ENCODE peak calls at places on chromosome 15, in nine cellular contexts. B, N, E, L, K, V, R, G and S are unnamed samples.

GRCh38 chr15:40471105-40471777 is 457 bp downstream of the CHST14 start:
- DNase-seq in V (peak; percentile 74), G (peak; percentile 30), K (peak; percentile 42), E (no peak), L (no peak), N (peak; percentile 10), B (peak; percentile 6), R (no peak), S (no peak)

GRCh38 chr15:54481819-54482218 is 503.6 kb downstream of the UNC13C start:
- DNase-seq in L (no peak), R (no peak), B (no peak), G (no peak), V (no peak), N (no peak), E (no peak), K (no peak), S (no peak)

GRCh38 chr15:38613085-38613484 is 48.5 kb upstream of the RASGRP1 start:
- DNase-seq in N (no peak), V (no peak), L (no peak), B (no peak), K (no peak), G (no peak), R (no peak), E (no peak), S (no peak)

GRCh38 chr15:73930790-73931281 is 4.6 kb downstream of the LOXL1 start:
- DNase-seq in K (peak; percentile 82), B (no peak), E (no peak), N (peak; percentile 64), L (peak; percentile 65), V (no peak), G (no peak), R (no peak), S (no peak)

GRCh38 chr15:35728176-35728938 is 182.4 kb upstream of the DPH6 start:
- DNase-seq in R (no peak), K (no peak), N (peak; percentile 13), E (no peak), L (peak; percentile 35), V (no peak), G (no peak), B (peak; percentile 55), S (no peak)

GRCh38 chr15:36883705-36884355 is 216.5 kb downstream of the MEIS2 start:
- DNase-seq in K (peak; percentile 87), G (peak; percentile 94), L (peak; percentile 79), R (peak; percentile 53), E (no peak), V (peak; percentile 97), N (peak; percentile 91), B (peak; percentile 88), S (peak; percentile 89)

GRCh38 chr15:40493089-40493840 is 22.5 kb downstream of the CHST14 start:
- DNase-seq in G (no peak), V (no peak), N (no peak), K (no peak), R (peak; percentile 70), B (peak; percentile 45), E (no peak), L (peak; percentile 49), S (no peak)

GRCh38 chr15:35301088-35301487 is 216.0 kb upstream of the NANOGP8 start:
- DNase-seq in K (no peak), L (no peak), V (no peak), B (no peak), R (no peak), G (no peak), E (no peak), N (no peak), S (no peak)

GRCh38 chr15:65421360-65422215 is 1.2 kb downstream of the IGDCC4 start:
- DNase-seq in G (peak; percentile 97), E (no peak), N (peak; percentile 63), L (peak; percentile 79), R (no peak), K (peak; percentile 65), B (peak; percentile 32), V (peak; percentile 99), S (no peak)

GRCh38 chr15:65221708-65222107 is 10.4 kb upstream of the CILP start:
- DNase-seq in E (no peak), G (no peak), N (no peak), K (no peak), B (no peak), R (no peak), V (no peak), L (no peak), S (no peak)

GRCh38 chr15:77081971-77082370 is 11.1 kb upstream of the TSPAN3 start:
- DNase-seq in E (no peak), N (peak; percentile 60), B (no peak), G (no peak), R (no peak), L (no peak), V (no peak), K (no peak), S (no peak)

GRCh38 chr15:99956820-99957641 is 223.8 kb upstream of the LYSMD4 start:
- DNase-seq in K (no peak), L (no peak), N (no peak), R (no peak), G (no peak), V (no peak), B (no peak), E (no peak), S (peak; percentile 44)

GRCh38 chr15:28004143-28005003 is 94.7 kb downstream of the OCA2 start:
- DNase-seq in N (no peak), B (no peak), V (no peak), L (peak; percentile 2), E (no peak), G (no peak), R (no peak), K (no peak), S (no peak)

GRCh38 chr15:23576034-23576433 is 10.6 kb downstream of the MKRN3 start:
- DNase-seq in K (no peak), V (no peak), B (no peak), N (no peak), L (no peak), E (no peak), G (no peak), R (no peak), S (no peak)

GRCh38 chr15:44719293-44719999 is 8.1 kb downstream of the B2M start:
- DNase-seq in E (peak; percentile 70), L (peak; percentile 8), K (no peak), V (no peak), R (no peak), B (peak; percentile 25), G (no peak), N (peak; percentile 70), S (no peak)

GRCh38 chr15:37793851-37794250 is 140.6 kb upstream of the TMCO5A start:
- DNase-seq in N (no peak), E (no peak), L (no peak), V (peak; percentile 40), R (no peak), B (no peak), K (no peak), G (no peak), S (no peak)

GRCh38 chr15:36912311-36912712 is 188.0 kb downstream of the MEIS2 start:
- DNase-seq in N (peak; percentile 42), G (no peak), E (no peak), K (no peak), L (peak; percentile 51), V (no peak), B (no peak), R (no peak), S (no peak)

GRCh38 chr15:78928616-78929093 is 16.2 kb downstream of the CTSH start:
- DNase-seq in B (no peak), G (no peak), V (no peak), E (no peak), L (no peak), R (no peak), N (no peak), K (no peak), S (no peak)

GRCh38 chr15:31516459-31516858 is 189.8 kb downstream of the KLF13 start:
- DNase-seq in K (no peak), G (no peak), L (no peak), V (no peak), N (no peak), R (no peak), E (no peak), B (no peak), S (no peak)

GRCh38 chr15:80034633-80035032 is 24.8 kb upstream of the ZFAND6 start:
- DNase-seq in R (no peak), N (no peak), L (no peak), G (no peak), B (no peak), K (no peak), V (no peak), E (no peak), S (no peak)

GRCh38 chr15:73697033-73697467 is 12.9 kb downstream of the CD276 start:
- DNase-seq in R (peak; percentile 94), K (peak; percentile 85), N (peak; percentile 95), E (peak; percentile 66), B (peak; percentile 96), V (peak; percentile 38), L (peak; percentile 94), G (no peak), S (peak; percentile 89)

GRCh38 chr15:81338422-81339007 is 14.6 kb upstream of the STARD5 start:
- DNase-seq in B (peak; percentile 93), N (peak; percentile 93), V (no peak), R (peak; percentile 87), E (no peak), G (no peak), K (peak; percentile 64), L (peak; percentile 96), S (peak; percentile 75)

GRCh38 chr15:86961669-86962068 is 882.0 kb downstream of the AGBL1 start:
- DNase-seq in E (no peak), R (no peak), G (no peak), L (no peak), K (no peak), V (no peak), B (no peak), N (no peak), S (no peak)
- H3K9me3 ChIP-seq in E (no peaks in the 10 kb centered on the region), R (no peaks in the 10 kb centered on the region), G (no peaks in the 10 kb centered on the region), L (no peaks in the 10 kb centered on the region), K (no peaks in the 10 kb centered on the region), V (no peaks in the 10 kb centered on the region), B (no peaks in the 10 kb centered on the region), N (no peaks in the 10 kb centered on the region), S (no peaks in the 10 kb centered on the region)

DNA sequence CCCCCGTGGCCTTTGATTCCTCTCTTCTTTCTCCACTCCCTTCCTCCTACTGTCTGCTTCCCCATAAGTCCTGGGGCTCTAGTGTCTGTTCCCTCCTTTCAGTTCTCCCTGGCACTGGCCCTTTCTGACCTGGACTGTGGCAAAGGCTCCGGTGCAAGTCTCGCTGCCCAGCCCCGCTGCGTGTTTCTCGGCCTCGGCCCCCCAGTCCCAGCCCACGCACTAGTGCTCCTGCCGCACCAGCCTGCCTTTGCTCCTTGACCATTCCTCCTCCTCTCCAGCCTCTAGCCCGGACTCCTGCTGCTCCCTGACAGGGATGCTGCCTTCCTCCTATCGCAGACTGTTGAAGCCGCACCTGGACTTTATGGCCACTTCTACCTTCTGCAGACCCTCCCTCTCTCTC is 2.1 kb downstream of the TM6SF1 start:
- DNase-seq in L (no peak), N (no peak), R (no peak), E (no peak), V (no peak), B (no peak), G (no peak), K (no peak), S (no peak)
- H3K4me3 ChIP-seq in L (no peak overlapping the region), N (no peak overlapping the region), R (no peak overlapping the region), E (no peak overlapping the region), V (no peak overlapping the region), B (no peak overlapping the region), G (no peak overlapping the region), K (no peak overlapping the region), S (no peak overlapping the region)

GRCh38 chr15:49876401-49877038 is 242.5 kb downstream of the ATP8B4 start:
- DNase-seq in K (no peak), R (peak; percentile 38), L (no peak), G (no peak), B (peak; percentile 42), N (no peak), E (no peak), V (peak; percentile 45), S (no peak)
- H3K9me3 ChIP-seq in K (no peaks in the 10 kb centered on the region), R (no peaks in the 10 kb centered on the region), L (no peaks in the 10 kb centered on the region), G (no peaks in the 10 kb centered on the region), B (no peaks in the 10 kb centered on the region), N (no peaks in the 10 kb centered on the region), E (no peaks in the 10 kb centered on the region), V (no peaks in the 10 kb centered on the region), S (no peaks in the 10 kb centered on the region)

GRCh38 chr15:101127503-101128076 is 124.3 kb downstream of the CHSY1 start:
- DNase-seq in E (peak; percentile 25), L (peak; percentile 98), B (peak; percentile 87), K (peak; percentile 79), N (peak; percentile 97), G (no peak), R (peak; percentile 37), V (no peak), S (peak; percentile 89)
- H3K4me3 ChIP-seq in E (peak overlapping the region; percentile 5), L (peak overlapping the region; percentile 6), B (peak overlapping the region; percentile 24), K (no peak overlapping the region), N (no peak overlapping the region), G (no peak overlapping the region), R (no peak overlapping the region), V (no peak overlapping the region), S (no peak overlapping the region)